ENCODE peak calls at places on chromosomes 2 and 18, in nine cellular contexts. One of them, this sample, is unnamed. For H3K36me3 and H3K4me1, the result is how much of the 10 kb centered on the place peaks cover.

GRCh38 chr2:239960929-239961661 is 64.0 kb downstream of the NDUFA10 start:
- DNase-seq in spleen: no peak
- DNase-seq in transverse colon: no peak
- DNase-seq in upper lobe of right lung: peak
- DNase-seq in hepatocyte: no peak
- DNase-seq in lower lobe of right lung: no peak
- DNase-seq in colonic mucosa: no peak
- DNase-seq in prostate gland: no peak
- DNase-seq in left ventricle myocardium inferior: no peak
- DNase-seq in this sample: no peak

GRCh38 chr2:229130522-229130921 is 140.6 kb downstream of the PID1 start:
- DNase-seq in left ventricle myocardium inferior: no peak
- DNase-seq in lower lobe of right lung: no peak
- DNase-seq in transverse colon: no peak
- DNase-seq in prostate gland: no peak
- DNase-seq in spleen: no peak
- DNase-seq in upper lobe of right lung: no peak
- DNase-seq in hepatocyte: peak
- DNase-seq in colonic mucosa: no peak
- DNase-seq in this sample: no peak

GRCh38 chr18:74378179-74378682 is 62.6 kb downstream of the C18orf63 start:
- DNase-seq in transverse colon: peak
- DNase-seq in lower lobe of right lung: no peak
- DNase-seq in colonic mucosa: peak
- DNase-seq in spleen: no peak
- DNase-seq in hepatocyte: no peak
- DNase-seq in prostate gland: no peak
- DNase-seq in upper lobe of right lung: no peak
- DNase-seq in left ventricle myocardium inferior: no peak
- DNase-seq in this sample: no peak

GRCh38 chr2:19810637-19811036 is 91.1 kb downstream of the TTC32 start:
- DNase-seq in lower lobe of right lung: no peak
- DNase-seq in left ventricle myocardium inferior: peak
- DNase-seq in spleen: no peak
- DNase-seq in transverse colon: no peak
- DNase-seq in upper lobe of right lung: no peak
- DNase-seq in prostate gland: no peak
- DNase-seq in colonic mucosa: no peak
- DNase-seq in hepatocyte: no peak
- DNase-seq in this sample: no peak

GRCh38 chr2:28360742-28361293 is 31.8 kb upstream of the FOSL2 start:
- DNase-seq in prostate gland: no peak
- DNase-seq in upper lobe of right lung: no peak
- DNase-seq in lower lobe of right lung: no peak
- DNase-seq in colonic mucosa: no peak
- DNase-seq in hepatocyte: peak
- DNase-seq in spleen: no peak
- DNase-seq in transverse colon: no peak
- DNase-seq in left ventricle myocardium inferior: peak
- DNase-seq in this sample: no peak

GRCh38 chr2:15940661-15941482 is 522 bp downstream of the MYCN start:
- DNase-seq in colonic mucosa: peak
- DNase-seq in prostate gland: no peak
- DNase-seq in hepatocyte: no peak
- DNase-seq in spleen: no peak
- DNase-seq in lower lobe of right lung: no peak
- DNase-seq in transverse colon: no peak
- DNase-seq in left ventricle myocardium inferior: no peak
- DNase-seq in upper lobe of right lung: no peak
- DNase-seq in this sample: peak

GRCh38 chr2:23803965-23804542 is 122.9 kb downstream of the ATAD2B start:
- DNase-seq in transverse colon: peak
- DNase-seq in lower lobe of right lung: peak
- DNase-seq in prostate gland: no peak
- DNase-seq in hepatocyte: peak
- DNase-seq in spleen: no peak
- DNase-seq in left ventricle myocardium inferior: peak
- DNase-seq in upper lobe of right lung: peak
- DNase-seq in colonic mucosa: no peak
- DNase-seq in this sample: peak

GRCh38 chr2:235958631-235959395 is 209.4 kb downstream of the GBX2 start:
- DNase-seq in colonic mucosa: no peak
- DNase-seq in prostate gland: no peak
- DNase-seq in transverse colon: no peak
- DNase-seq in upper lobe of right lung: no peak
- DNase-seq in lower lobe of right lung: no peak
- DNase-seq in left ventricle myocardium inferior: no peak
- DNase-seq in hepatocyte: no peak
- DNase-seq in spleen: peak
- DNase-seq in this sample: no peak

GRCh38 chr2:95329891-95330822 is 33.0 kb downstream of the KCNIP3 start:
- DNase-seq in spleen: no peak
- DNase-seq in lower lobe of right lung: no peak
- DNase-seq in hepatocyte: no peak
- DNase-seq in upper lobe of right lung: no peak
- DNase-seq in prostate gland: no peak
- DNase-seq in transverse colon: no peak
- DNase-seq in left ventricle myocardium inferior: no peak
- DNase-seq in colonic mucosa: no peak
- DNase-seq in this sample: no peak

GRCh38 chr2:219475697-219476604 is 22.7 kb upstream of the GMPPA start:
- DNase-seq in prostate gland: peak
- DNase-seq in hepatocyte: peak
- DNase-seq in left ventricle myocardium inferior: peak
- DNase-seq in colonic mucosa: peak
- DNase-seq in lower lobe of right lung: peak
- DNase-seq in upper lobe of right lung: peak
- DNase-seq in transverse colon: peak
- DNase-seq in spleen: no peak
- DNase-seq in this sample: peak

GRCh38 chr2:55052087-55053061 is 2.1 kb upstream of the RTN4 start:
- DNase-seq in hepatocyte: no peak
- DNase-seq in lower lobe of right lung: no peak
- DNase-seq in colonic mucosa: no peak
- DNase-seq in upper lobe of right lung: no peak
- DNase-seq in transverse colon: no peak
- DNase-seq in left ventricle myocardium inferior: no peak
- DNase-seq in spleen: no peak
- DNase-seq in prostate gland: no peak
- DNase-seq in this sample: no peak

GRCh38 chr2:43051316-43051715 is 175.1 kb downstream of the ZFP36L2 start:
- DNase-seq in lower lobe of right lung: no peak
- DNase-seq in left ventricle myocardium inferior: no peak
- DNase-seq in colonic mucosa: peak
- DNase-seq in prostate gland: no peak
- DNase-seq in spleen: peak
- DNase-seq in hepatocyte: no peak
- DNase-seq in upper lobe of right lung: peak
- DNase-seq in transverse colon: peak
- DNase-seq in this sample: no peak

GRCh38 chr2:101388232-101388631 is 929 bp upstream of the CREG2 start:
- DNase-seq in left ventricle myocardium inferior: no peak
- DNase-seq in lower lobe of right lung: no peak
- DNase-seq in spleen: no peak
- DNase-seq in hepatocyte: peak
- DNase-seq in prostate gland: no peak
- DNase-seq in transverse colon: no peak
- DNase-seq in upper lobe of right lung: no peak
- DNase-seq in colonic mucosa: no peak
- DNase-seq in this sample: no peak

GRCh38 chr18:36455931-36456330 is 158.4 kb downstream of the FHOD3 start:
- DNase-seq in hepatocyte: no peak
- DNase-seq in lower lobe of right lung: no peak
- DNase-seq in transverse colon: no peak
- DNase-seq in spleen: no peak
- DNase-seq in prostate gland: no peak
- DNase-seq in left ventricle myocardium inferior: no peak
- DNase-seq in colonic mucosa: no peak
- DNase-seq in upper lobe of right lung: no peak
- DNase-seq in this sample: no peak

DNA sequence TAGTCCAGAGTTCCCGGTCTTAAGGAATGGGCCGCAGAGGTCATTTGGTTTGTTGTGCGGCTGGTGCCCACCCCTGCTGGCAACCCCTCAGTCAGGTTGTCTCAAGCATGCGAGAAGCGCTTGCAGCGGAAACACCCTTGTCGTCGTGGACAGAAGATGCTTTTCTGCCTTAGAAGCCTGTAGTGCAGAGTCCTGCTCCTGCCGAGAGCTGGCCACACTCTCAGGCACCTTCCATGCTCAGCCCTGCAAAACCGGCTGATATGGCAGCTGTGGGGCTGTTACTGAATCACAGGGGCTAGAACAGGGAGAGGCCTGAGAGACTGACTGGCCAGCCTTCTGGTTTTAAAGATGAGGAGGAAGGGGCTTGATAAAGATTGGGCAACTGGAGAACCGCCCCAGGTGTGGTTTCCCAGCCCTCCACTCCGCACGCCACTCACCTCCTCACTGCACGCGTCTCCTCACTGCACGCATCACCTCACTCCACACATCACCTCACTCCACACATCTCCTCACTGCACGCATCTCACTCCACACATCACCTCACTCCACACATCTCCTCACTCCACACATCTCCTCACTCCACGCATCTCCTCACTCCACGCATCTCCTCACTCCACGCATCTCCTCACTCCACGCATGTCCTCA is 103.6 kb downstream of the USP40 start:
- DNase-seq in hepatocyte: no peak
- DNase-seq in upper lobe of right lung: no peak
- DNase-seq in prostate gland: no peak
- DNase-seq in spleen: peak
- DNase-seq in transverse colon: no peak
- DNase-seq in left ventricle myocardium inferior: no peak
- DNase-seq in lower lobe of right lung: peak
- DNase-seq in colonic mucosa: no peak
- DNase-seq in this sample: no peak
- H3K36me3 ChIP-seq in hepatocyte: under half
- H3K36me3 ChIP-seq in upper lobe of right lung: half or more
- H3K36me3 ChIP-seq in prostate gland: under half
- H3K36me3 ChIP-seq in spleen: under half
- H3K36me3 ChIP-seq in transverse colon: under half
- H3K36me3 ChIP-seq in left ventricle myocardium inferior: half or more
- H3K36me3 ChIP-seq in lower lobe of right lung: half or more
- H3K36me3 ChIP-seq in colonic mucosa: under half
- H3K36me3 ChIP-seq in this sample: under half

GRCh38 chr2:131115752-131116151 is 10.6 kb downstream of the PLEKHB2 start:
- DNase-seq in transverse colon: no peak
- DNase-seq in spleen: no peak
- DNase-seq in colonic mucosa: no peak
- DNase-seq in left ventricle myocardium inferior: no peak
- DNase-seq in hepatocyte: no peak
- DNase-seq in lower lobe of right lung: no peak
- DNase-seq in prostate gland: no peak
- DNase-seq in upper lobe of right lung: no peak
- DNase-seq in this sample: no peak

GRCh38 chr2:131112477-131113027 is 7.4 kb downstream of the PLEKHB2 start:
- DNase-seq in colonic mucosa: no peak
- DNase-seq in prostate gland: no peak
- DNase-seq in upper lobe of right lung: no peak
- DNase-seq in spleen: no peak
- DNase-seq in hepatocyte: no peak
- DNase-seq in lower lobe of right lung: no peak
- DNase-seq in transverse colon: no peak
- DNase-seq in left ventricle myocardium inferior: no peak
- DNase-seq in this sample: no peak

DNA sequence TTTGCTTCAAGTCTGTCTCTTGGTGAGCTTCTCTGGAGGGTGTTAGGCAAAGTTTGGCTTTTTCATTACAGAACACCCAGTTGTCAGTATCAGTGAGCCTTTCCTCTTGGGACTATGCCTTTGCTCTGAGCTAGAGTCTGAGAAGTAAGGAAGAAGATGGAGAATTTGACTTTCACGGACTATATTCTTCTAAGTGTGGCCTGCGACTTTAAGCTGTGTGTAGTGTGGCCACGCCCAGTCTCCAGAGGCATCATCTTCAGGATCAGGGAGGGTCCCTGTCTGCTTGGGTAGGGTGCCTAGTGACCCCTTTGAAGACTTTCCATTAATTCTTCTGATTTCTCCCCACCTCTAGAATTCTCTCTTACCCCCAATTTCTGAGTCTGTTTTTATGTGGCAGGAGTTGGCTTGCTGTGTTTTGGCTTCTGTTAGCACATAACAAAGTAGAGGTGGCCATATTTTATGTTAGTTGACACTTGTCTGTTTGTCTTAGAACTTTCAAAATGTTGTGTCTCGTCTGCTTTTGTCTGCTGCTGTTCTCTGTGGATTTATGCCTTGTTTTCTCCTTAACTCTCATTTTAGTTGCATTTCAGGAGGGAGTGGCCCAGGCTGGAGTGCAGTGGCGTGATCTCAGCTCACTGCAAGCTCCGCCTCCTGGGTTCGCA is 8.6 kb downstream of the PLEKHB2 start:
- DNase-seq in transverse colon: no peak
- DNase-seq in prostate gland: no peak
- DNase-seq in lower lobe of right lung: no peak
- DNase-seq in colonic mucosa: no peak
- DNase-seq in hepatocyte: no peak
- DNase-seq in spleen: no peak
- DNase-seq in upper lobe of right lung: no peak
- DNase-seq in left ventricle myocardium inferior: no peak
- DNase-seq in this sample: peak
- H3K4me1 ChIP-seq in transverse colon: under half
- H3K4me1 ChIP-seq in prostate gland: under half
- H3K4me1 ChIP-seq in lower lobe of right lung: under half
- H3K4me1 ChIP-seq in colonic mucosa: under half
- H3K4me1 ChIP-seq in hepatocyte: under half
- H3K4me1 ChIP-seq in spleen: under half
- H3K4me1 ChIP-seq in upper lobe of right lung: under half
- H3K4me1 ChIP-seq in left ventricle myocardium inferior: under half
- H3K4me1 ChIP-seq in this sample: under half

GRCh38 chr2:60899230-60899891 is 18.0 kb downstream of the REL start:
- DNase-seq in lower lobe of right lung: no peak
- DNase-seq in hepatocyte: no peak
- DNase-seq in prostate gland: no peak
- DNase-seq in colonic mucosa: no peak
- DNase-seq in spleen: no peak
- DNase-seq in upper lobe of right lung: no peak
- DNase-seq in transverse colon: no peak
- DNase-seq in left ventricle myocardium inferior: no peak
- DNase-seq in this sample: no peak

GRCh38 chr2:60899892-60900249 is 18.5 kb downstream of the REL start:
- DNase-seq in transverse colon: no peak
- DNase-seq in lower lobe of right lung: no peak
- DNase-seq in hepatocyte: no peak
- DNase-seq in colonic mucosa: no peak
- DNase-seq in prostate gland: no peak
- DNase-seq in upper lobe of right lung: no peak
- DNase-seq in spleen: no peak
- DNase-seq in left ventricle myocardium inferior: no peak
- DNase-seq in this sample: no peak

GRCh38 chr2:60898567-60898966 is 17.2 kb downstream of the REL start:
- DNase-seq in left ventricle myocardium inferior: no peak
- DNase-seq in colonic mucosa: no peak
- DNase-seq in spleen: no peak
- DNase-seq in hepatocyte: no peak
- DNase-seq in prostate gland: no peak
- DNase-seq in transverse colon: no peak
- DNase-seq in lower lobe of right lung: no peak
- DNase-seq in upper lobe of right lung: no peak
- DNase-seq in this sample: no peak
- H3K36me3 ChIP-seq in left ventricle myocardium inferior: half or more
- H3K36me3 ChIP-seq in colonic mucosa: under half
- H3K36me3 ChIP-seq in spleen: under half
- H3K36me3 ChIP-seq in hepatocyte: under half
- H3K36me3 ChIP-seq in prostate gland: under half
- H3K36me3 ChIP-seq in transverse colon: half or more
- H3K36me3 ChIP-seq in lower lobe of right lung: half or more
- H3K36me3 ChIP-seq in upper lobe of right lung: half or more
- H3K36me3 ChIP-seq in this sample: under half

GRCh38 chr2:176174382-176174834 is 14.1 kb upstream of the HOXD1 start:
- DNase-seq in upper lobe of right lung: no peak
- DNase-seq in colonic mucosa: no peak
- DNase-seq in transverse colon: no peak
- DNase-seq in prostate gland: no peak
- DNase-seq in spleen: no peak
- DNase-seq in left ventricle myocardium inferior: no peak
- DNase-seq in hepatocyte: no peak
- DNase-seq in lower lobe of right lung: no peak
- DNase-seq in this sample: no peak
- H3K4me1 ChIP-seq in upper lobe of right lung: under half
- H3K4me1 ChIP-seq in colonic mucosa: under half
- H3K4me1 ChIP-seq in transverse colon: under half
- H3K4me1 ChIP-seq in prostate gland: under half
- H3K4me1 ChIP-seq in spleen: under half
- H3K4me1 ChIP-seq in left ventricle myocardium inferior: under half
- H3K4me1 ChIP-seq in hepatocyte: under half
- H3K4me1 ChIP-seq in lower lobe of right lung: under half
- H3K4me1 ChIP-seq in this sample: under half